ENCODE peak calls at places on chromosomes 1 and 21, in four cellular contexts. P, X, G and S are unnamed samples.

GRCh38 chr1:22903113-22903512 is 69.6 kb downstream of the LACTBL1 start:
- DNase-seq in P (no peak), X (no peak), G (no peak), S (no peak)

GRCh38 chr1:159171254-159171687 is at the start of gene CADM3:
- DNase-seq in P (peak), X (no peak), G (no peak), S (peak)

GRCh38 chr1:196651637-196652215 is at the start of gene CFH:
- DNase-seq in P (no peak), X (no peak), G (no peak), S (no peak)

GRCh38 chr1:84797603-84798002 is 95.4 kb downstream of the LPAR3 start:
- DNase-seq in P (no peak), X (peak), G (no peak), S (no peak)

GRCh38 chr1:156486421-156487344 is 13.9 kb downstream of the MEF2D start:
- DNase-seq in P (no peak), X (no peak), G (no peak), S (peak)

GRCh38 chr1:10211805-10212405 is 1.5 kb downstream of the KIF1B start:
- DNase-seq in P (no peak), X (no peak), G (no peak), S (peak)

GRCh38 chr21:44051462-44051941 is 39.4 kb downstream of the TRAPPC10 start:
- DNase-seq in P (no peak), X (no peak), G (no peak), S (no peak)

GRCh38 chr1:55310517-55310927 is 95.4 kb upstream of the USP24 start:
- DNase-seq in P (no peak), X (no peak), G (no peak), S (peak)

GRCh38 chr1:42186172-42186571 is 21.6 kb upstream of the GUCA2A start:
- DNase-seq in P (no peak), X (no peak), G (no peak), S (no peak)

GRCh38 chr1:63323866-63324778 is 1.8 kb downstream of the FOXD3 start:
- DNase-seq in P (peak), X (no peak), G (no peak), S (peak)

GRCh38 chr1:63322944-63323865 is 838 bp downstream of the FOXD3 start:
- DNase-seq in P (peak), X (no peak), G (no peak), S (peak)

GRCh38 chr1:63321788-63322247 is 549 bp upstream of the FOXD3 start:
- DNase-seq in P (peak), X (no peak), G (no peak), S (no peak)

GRCh38 chr1:63321061-63321787 is 1.1 kb upstream of the FOXD3 start:
- DNase-seq in P (peak), X (peak), G (no peak), S (peak)

DNA sequence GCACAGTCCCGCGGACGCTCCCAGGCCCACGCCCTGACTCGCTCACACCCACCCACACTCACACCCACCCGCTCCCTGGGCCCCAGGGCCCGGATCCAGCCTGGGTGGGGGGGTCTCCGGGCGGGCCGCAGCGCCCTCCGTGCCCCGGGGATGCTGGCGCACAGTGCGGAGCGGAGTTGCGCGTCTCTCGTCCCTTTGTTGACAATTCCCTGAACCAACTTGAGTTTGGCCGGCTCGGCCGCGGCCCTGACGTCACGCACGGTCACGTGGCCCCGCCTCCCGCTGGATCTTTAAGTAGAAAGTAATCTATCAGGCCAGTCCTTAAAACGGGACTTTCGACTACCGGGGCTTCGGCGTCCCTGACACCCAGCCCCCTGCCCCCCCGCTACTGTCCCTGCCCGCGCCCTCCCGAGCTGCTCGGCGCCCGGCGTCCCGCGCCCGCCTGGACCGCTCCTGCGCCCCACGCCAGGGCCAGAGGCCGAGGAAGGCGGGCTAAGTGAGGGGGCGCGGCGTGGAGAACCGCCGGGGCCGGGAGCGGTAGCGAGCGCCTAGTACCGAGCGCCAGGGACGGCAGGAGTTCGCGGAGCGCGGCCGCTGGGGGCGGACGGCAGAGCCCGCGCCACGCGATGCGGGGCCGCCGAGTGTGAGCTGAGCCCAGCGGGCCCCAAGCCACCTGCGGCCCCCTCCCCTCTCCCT is at the start of gene FOXD3:
- DNase-seq in P (peak), X (no peak), G (no peak), S (peak)
- TF ChIP-seq POLR2AphosphoS5 in P (peak), X (peak), G (no peak), S (no peak)

DNA sequence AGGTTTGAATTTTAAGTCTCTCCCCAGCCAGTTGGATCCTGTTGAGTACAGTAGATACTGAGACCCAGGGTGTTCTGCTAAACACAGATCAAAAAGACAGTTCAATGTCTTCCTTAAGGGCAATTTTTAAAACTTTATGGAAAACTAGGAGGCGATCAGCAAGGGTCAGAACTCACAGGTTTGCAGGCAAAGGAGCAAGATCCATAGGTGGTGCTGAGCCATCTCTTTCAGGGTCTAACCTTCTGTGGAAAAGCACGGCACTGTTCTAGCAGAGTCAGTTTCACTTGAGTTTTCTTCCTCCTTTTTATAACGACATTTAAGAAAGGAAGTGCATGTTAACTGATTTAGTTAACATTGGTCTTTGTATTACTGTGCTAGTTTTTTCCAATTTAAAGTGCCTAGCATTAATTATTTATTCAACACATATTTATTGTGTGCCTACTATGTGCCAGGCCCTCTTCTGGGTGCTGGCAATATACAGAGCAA is at the start of gene CD84:
- DNase-seq in P (no peak), X (no peak), G (no peak), S (no peak)
- TF ChIP-seq POLR2AphosphoS5 in P (no peak), X (no peak), G (peak), S (no peak)

GRCh38 chr1:170562644-170563338 is 30.8 kb downstream of the GORAB start:
- DNase-seq in P (no peak), X (no peak), G (no peak), S (peak)
- TF ChIP-seq POLR2AphosphoS5 in P (no peak), X (peak), G (no peak), S (peak)

GRCh38 chr1:17119076-17119743 is at the start of gene PADI2:
- DNase-seq in P (peak), X (no peak), G (peak), S (peak)
- TF ChIP-seq POLR2AphosphoS5 in P (no peak), X (no peak), G (no peak), S (no peak)

DNA sequence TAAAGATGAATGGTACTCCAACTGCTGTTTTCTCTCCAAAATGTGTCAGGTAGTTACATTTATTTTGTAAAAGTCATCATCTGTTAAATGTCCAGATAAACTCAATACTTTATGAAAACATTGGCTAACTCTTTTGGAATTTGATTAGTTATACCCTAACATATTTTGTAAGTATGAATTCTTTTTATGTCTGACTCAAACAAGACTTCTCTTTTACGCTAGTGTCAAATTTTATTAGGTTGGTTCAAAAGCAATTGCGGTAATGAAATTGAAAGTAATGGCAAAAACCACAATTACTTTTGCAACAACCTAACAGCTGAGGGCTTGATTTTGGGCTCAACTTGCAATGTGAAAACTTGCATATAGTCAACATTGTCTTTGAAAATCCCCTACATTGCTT is 41.0 kb upstream of the USP25 start:
- DNase-seq in P (no peak), X (no peak), G (no peak), S (no peak)
- TF ChIP-seq POLR2AphosphoS5 in P (no peak), X (no peak), G (no peak), S (no peak)

DNA sequence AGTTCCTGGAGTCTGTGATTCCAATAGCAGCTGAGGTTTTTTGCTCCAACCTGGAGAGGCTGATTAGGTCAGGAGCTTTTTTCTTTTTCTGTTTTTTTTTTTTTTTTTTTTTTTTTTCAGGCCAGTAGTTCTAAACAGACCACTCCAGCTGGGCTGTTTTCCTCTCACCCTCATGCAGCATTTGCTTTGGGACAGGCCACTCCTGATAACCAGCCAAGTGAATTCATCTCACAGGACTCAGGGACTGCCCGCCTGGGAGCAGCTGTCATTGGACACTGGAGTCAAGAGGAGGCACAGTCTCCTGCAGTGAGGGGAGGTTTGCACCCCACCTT is 22.9 kb downstream of the PLXNA2 start:
- DNase-seq in P (no peak), X (no peak), G (no peak), S (no peak)
- TF ChIP-seq POLR2AphosphoS5 in P (no peak), X (no peak), G (no peak), S (no peak)

GRCh38 chr1:230850547-230850946 is 17.8 kb downstream of the C1orf198 start:
- DNase-seq in P (no peak), X (no peak), G (no peak), S (no peak)

GRCh38 chr1:230852959-230853358 is 15.4 kb downstream of the C1orf198 start:
- DNase-seq in P (no peak), X (no peak), G (no peak), S (no peak)

GRCh38 chr1:230851291-230851691 is 17.0 kb downstream of the C1orf198 start:
- DNase-seq in P (no peak), X (no peak), G (no peak), S (no peak)

GRCh38 chr1:230848235-230848634 is 20.1 kb downstream of the C1orf198 start:
- DNase-seq in P (no peak), X (no peak), G (no peak), S (no peak)

GRCh38 chr1:230849451-230850194 is 18.7 kb downstream of the C1orf198 start:
- DNase-seq in P (no peak), X (no peak), G (no peak), S (no peak)
- TF ChIP-seq POLR2AphosphoS5 in P (no peak), X (peak), G (no peak), S (peak)